ENCODE peak calls at places on chromosomes 13 and 19, in seven cellular contexts. A, C, E, K, W, N and Y are unnamed samples.

GRCh38 chr13:84430441-84430840 is 548.2 kb upstream of the SLITRK1 start:
- DNase-seq in A (no peak), C (peak; percentile 60), E (no peak), K (no peak), W (no peak), N (no peak), Y (no peak)

GRCh38 chr13:110263906-110264305 is 43.1 kb downstream of the COL4A1 start:
- DNase-seq in A (no peak), C (no peak), E (no peak), K (no peak), W (no peak), N (no peak), Y (no peak)

GRCh38 chr19:570315-570714 is 2.1 kb upstream of the BSG start:
- DNase-seq in A (no peak), C (peak; percentile 43), E (no peak), K (no peak), W (no peak), N (no peak), Y (no peak)

GRCh38 chr19:31263317-31263716 is 85.9 kb downstream of the TSHZ3 start:
- DNase-seq in A (no peak), C (no peak), E (no peak), K (no peak), W (no peak), N (no peak), Y (no peak)

GRCh38 chr13:63190219-63190618 is 1774.6 kb upstream of the PCDH20 start:
- DNase-seq in A (no peak), C (peak; percentile 26), E (no peak), K (no peak), W (no peak), N (no peak), Y (no peak)

GRCh38 chr13:92802776-92803175 is 423.8 kb upstream of the GPC6 start:
- DNase-seq in A (no peak), C (no peak), E (no peak), K (no peak), W (no peak), N (no peak), Y (no peak)

GRCh38 chr13:78603240-78603947 is at the start of gene POU4F1:
- DNase-seq in A (peak; percentile 71), C (peak; percentile 91), E (no peak), K (no peak), W (no peak), N (no peak), Y (peak; percentile 47)

GRCh38 chr19:1026189-1027019 is at the start of gene CNN2:
- DNase-seq in A (peak; percentile 95), C (peak; percentile 72), E (peak; percentile 56), K (no peak), W (no peak), N (no peak), Y (peak; percentile 75)

GRCh38 chr13:77409412-77409811 is 82.5 kb upstream of the MYCBP2 start:
- DNase-seq in A (no peak), C (no peak), E (no peak), K (no peak), W (no peak), N (no peak), Y (no peak)

GRCh38 chr13:100673376-100673830 is 1.2 kb downstream of the TMTC4 start:
- DNase-seq in A (peak; percentile 38), C (peak; percentile 69), E (no peak), K (no peak), W (no peak), N (no peak), Y (no peak)